ENCODE peak calls at places on chromosomes 16 and 17, in eight cellular contexts. U is stimulated activated CD4-positive, alpha-beta T cell treated with anti-CD3 and anti-CD28 coated beads, Interleukin-2, amount 100 ng/mL, for 24 hours; Z is T follicular helper cell; K is AG20443; I is GM13977; N is pancreas; Y is AML-193; S is Daoy. R is an unnamed sample.

GRCh38 chr17:28508325-28508724 is 2.2 kb downstream of the FOXN1 start:
- DNase-seq in U (no peak), Z (no peak), K (no peak), I (no peak), N (no peak), Y (no peak), S (no peak), R (no peak)

GRCh38 chr17:18226284-18226945 is 980 bp downstream of the LLGL1 start:
- DNase-seq in U (no peak), Z (no peak), K (peak), I (no peak), N (no peak), Y (no peak), S (peak), R (no peak)

GRCh38 chr17:63843387-63844292 is 1.2 kb upstream of the SMARCD2 start:
- DNase-seq in U (peak), Z (no peak), K (peak), I (peak), N (no peak), Y (peak), S (peak), R (peak)

GRCh38 chr17:48107137-48108055 is at the start of gene SNX11:
- DNase-seq in U (peak), Z (peak), K (peak), I (peak), N (peak), Y (peak), S (peak), R (peak)

GRCh38 chr16:1125471-1125870 is 27.4 kb upstream of the CACNA1H start:
- DNase-seq in U (peak), Z (no peak), K (peak), I (no peak), N (no peak), Y (no peak), S (peak), R (no peak)

GRCh38 chr17:39194089-39194984 is 3.1 kb downstream of the CACNB1 start:
- DNase-seq in U (no peak), Z (no peak), K (peak), I (no peak), N (no peak), Y (no peak), S (no peak), R (no peak)

GRCh38 chr17:13885953-13886889 is 183.1 kb upstream of the COX10 start:
- DNase-seq in U (no peak), Z (no peak), K (no peak), I (no peak), N (no peak), Y (no peak), S (no peak), R (no peak)

GRCh38 chr17:65074778-65075250 is 18.3 kb upstream of the GNA13 start:
- DNase-seq in U (no peak), Z (no peak), K (no peak), I (no peak), N (no peak), Y (no peak), S (no peak), R (no peak)

GRCh38 chr16:86303787-86304685 is 206.3 kb upstream of the FOXF1 start:
- DNase-seq in U (no peak), Z (no peak), K (no peak), I (no peak), N (no peak), Y (no peak), S (no peak), R (no peak)

GRCh38 chr17:42118545-42118944 is 2.6 kb downstream of the KAT2A start:
- DNase-seq in U (peak), Z (peak), K (no peak), I (peak), N (no peak), Y (peak), S (peak), R (no peak)

GRCh38 chr16:27851586-27851985 is 211.9 kb downstream of the GSG1L start:
- DNase-seq in U (no peak), Z (no peak), K (no peak), I (no peak), N (no peak), Y (no peak), S (no peak), R (no peak)

GRCh38 chr16:17470002-17470870 is 524 bp downstream of the XYLT1 start:
- DNase-seq in U (peak), Z (no peak), K (peak), I (peak), N (peak), Y (no peak), S (peak), R (no peak)

GRCh38 chr16:50227120-50227519 is 39.2 kb upstream of the ADCY7 start:
- DNase-seq in U (no peak), Z (no peak), K (no peak), I (no peak), N (no peak), Y (no peak), S (no peak), R (no peak)

GRCh38 chr17:46782250-46782953 is 36.1 kb downstream of the WNT3 start:
- DNase-seq in U (no peak), Z (no peak), K (no peak), I (peak), N (peak), Y (peak), S (peak), R (no peak)

GRCh38 chr16:85646976-85647375 is 33.9 kb downstream of the GSE1 start:
- DNase-seq in U (no peak), Z (no peak), K (no peak), I (no peak), N (no peak), Y (no peak), S (no peak), R (no peak)

GRCh38 chr16:19179890-19180490 is 11.9 kb downstream of the SYT17 start:
- DNase-seq in U (peak), Z (no peak), K (peak), I (peak), N (peak), Y (peak), S (peak), R (peak)

GRCh38 chr17:59893617-59894100 is 738 bp downstream of the RPS6KB1 start:
- DNase-seq in U (peak), Z (no peak), K (peak), I (peak), N (no peak), Y (peak), S (peak), R (no peak)

GRCh38 chr16:54998834-54999233 is 68.2 kb downstream of the IRX5 start:
- DNase-seq in U (no peak), Z (no peak), K (no peak), I (no peak), N (no peak), Y (no peak), S (no peak), R (no peak)

GRCh38 chr17:12521416-12521815 is 144.3 kb upstream of the MYOCD start:
- DNase-seq in U (no peak), Z (no peak), K (no peak), I (no peak), N (no peak), Y (no peak), S (peak), R (no peak)

GRCh38 chr17:39591958-39592954 is 15.5 kb downstream of the NEUROD2 start:
- DNase-seq in U (peak), Z (no peak), K (peak), I (no peak), N (no peak), Y (no peak), S (peak), R (no peak)

R was measured in SIG-M5.